ENCODE peak calls at places on chromosomes 3 and 15, in four cellular contexts. Y is activated CD4-positive, alpha-beta T cell treated with anti-CD3 and anti-CD28 coated beads for 48 hours; I is left lung; F is NCI-H774. Z is an unnamed sample.

GRCh38 chr3:181623924-181624694 is 87.6 kb upstream of the SOX2 start:
- DNase-seq in Y (no peak), I (no peak), F (peak), Z (no peak)

GRCh38 chr3:26368312-26368711 is 254.3 kb upstream of the LRRC3B start:
- DNase-seq in Y (no peak), I (no peak), F (no peak), Z (no peak)

GRCh38 chr3:161420746-161421145 is 49.4 kb upstream of the SPTSSB start:
- DNase-seq in Y (no peak), I (no peak), F (peak), Z (no peak)

GRCh38 chr15:100241572-100242479 is 99.9 kb downstream of the ADAMTS17 start:
- DNase-seq in Y (no peak), I (no peak), F (peak), Z (peak)

GRCh38 chr3:186108106-186108940 is 566 bp downstream of the ETV5 start:
- DNase-seq in Y (peak), I (peak), F (peak), Z (peak)

GRCh38 chr3:31629054-31629453 is 96.3 kb downstream of the STT3B start:
- DNase-seq in Y (no peak), I (no peak), F (no peak), Z (no peak)

GRCh38 chr15:88400591-88400990 is 66.6 kb downstream of the MRPL46 start:
- DNase-seq in Y (no peak), I (no peak), F (no peak), Z (no peak)

GRCh38 chr3:7195934-7196333 is 335.0 kb downstream of the GRM7 start:
- DNase-seq in Y (no peak), I (no peak), F (no peak), Z (no peak)

GRCh38 chr3:25169146-25169545 is 258.9 kb upstream of the RARB start:
- DNase-seq in Y (no peak), I (no peak), F (no peak), Z (no peak)

GRCh38 chr3:29605845-29606244 is 325.0 kb downstream of the RBMS3 start:
- DNase-seq in Y (no peak), I (no peak), F (no peak), Z (no peak)

GRCh38 chr3:129320261-129320660 is 41.6 kb downstream of the HMCES start:
- DNase-seq in Y (no peak), I (no peak), F (no peak), Z (no peak)

Z was measured in aorta.